ENCODE peak calls at places on chromosomes 1 and 21, in nine cellular contexts. One of them, this sample, is unnamed.

GRCh38 chr1:57986432-57986831 is 560.1 kb downstream of the OMA1 start:
- DNase-seq in small intestine: no peak
- DNase-seq in lung: no peak
- DNase-seq in astrocyte of the spinal cord: no peak
- DNase-seq in cardiac muscle cell: no peak
- DNase-seq in BE2C: no peak
- DNase-seq in K562: no peak
- DNase-seq in cardiac fibroblast: no peak
- DNase-seq in mucosa of descending colon: no peak
- DNase-seq in this sample: no peak

GRCh38 chr1:226052061-226052460 is 10.5 kb upstream of the H3-3A start:
- DNase-seq in small intestine: no peak
- DNase-seq in lung: no peak
- DNase-seq in astrocyte of the spinal cord: no peak
- DNase-seq in cardiac muscle cell: no peak
- DNase-seq in BE2C: no peak
- DNase-seq in K562: no peak
- DNase-seq in cardiac fibroblast: no peak
- DNase-seq in mucosa of descending colon: no peak
- DNase-seq in this sample: no peak

GRCh38 chr21:34812510-34813265 is 143.9 kb downstream of the CLIC6 start:
- DNase-seq in small intestine: no peak
- DNase-seq in lung: no peak
- DNase-seq in astrocyte of the spinal cord: peak
- DNase-seq in cardiac muscle cell: peak
- DNase-seq in BE2C: no peak
- DNase-seq in K562: no peak
- DNase-seq in cardiac fibroblast: peak
- DNase-seq in mucosa of descending colon: no peak
- DNase-seq in this sample: no peak

GRCh38 chr1:6519935-6520621 is 28.6 kb upstream of the PLEKHG5 start:
- DNase-seq in small intestine: no peak
- DNase-seq in lung: no peak
- DNase-seq in astrocyte of the spinal cord: peak
- DNase-seq in cardiac muscle cell: peak
- DNase-seq in BE2C: peak
- DNase-seq in K562: no peak
- DNase-seq in cardiac fibroblast: peak
- DNase-seq in mucosa of descending colon: peak
- DNase-seq in this sample: no peak

GRCh38 chr21:34522284-34522683 is 10.3 kb upstream of the KCNE1 start:
- DNase-seq in small intestine: peak
- DNase-seq in lung: no peak
- DNase-seq in astrocyte of the spinal cord: no peak
- DNase-seq in cardiac muscle cell: no peak
- DNase-seq in BE2C: no peak
- DNase-seq in K562: no peak
- DNase-seq in cardiac fibroblast: no peak
- DNase-seq in mucosa of descending colon: peak
- DNase-seq in this sample: no peak

GRCh38 chr1:200869753-200870391 is 2.9 kb upstream of the GPR25 start:
- DNase-seq in small intestine: no peak
- DNase-seq in lung: no peak
- DNase-seq in astrocyte of the spinal cord: no peak
- DNase-seq in cardiac muscle cell: no peak
- DNase-seq in BE2C: no peak
- DNase-seq in K562: no peak
- DNase-seq in cardiac fibroblast: no peak
- DNase-seq in mucosa of descending colon: no peak
- DNase-seq in this sample: no peak

GRCh38 chr1:22490309-22490708 is 38.7 kb downstream of the ZBTB40 start:
- DNase-seq in small intestine: no peak
- DNase-seq in lung: no peak
- DNase-seq in astrocyte of the spinal cord: no peak
- DNase-seq in cardiac muscle cell: no peak
- DNase-seq in BE2C: no peak
- DNase-seq in K562: no peak
- DNase-seq in cardiac fibroblast: no peak
- DNase-seq in mucosa of descending colon: no peak
- DNase-seq in this sample: no peak

GRCh38 chr1:155320661-155321576 is at the start of gene RUSC1:
- DNase-seq in small intestine: peak
- DNase-seq in lung: peak
- DNase-seq in astrocyte of the spinal cord: peak
- DNase-seq in cardiac muscle cell: peak
- DNase-seq in BE2C: peak
- DNase-seq in K562: peak
- DNase-seq in cardiac fibroblast: peak
- DNase-seq in mucosa of descending colon: peak
- DNase-seq in this sample: no peak

GRCh38 chr1:20496241-20496661 is 10.2 kb upstream of the CAMK2N1 start:
- DNase-seq in small intestine: peak
- DNase-seq in lung: no peak
- DNase-seq in astrocyte of the spinal cord: peak
- DNase-seq in cardiac muscle cell: peak
- DNase-seq in BE2C: no peak
- DNase-seq in K562: no peak
- DNase-seq in cardiac fibroblast: peak
- DNase-seq in mucosa of descending colon: no peak
- DNase-seq in this sample: no peak

GRCh38 chr1:58815069-58815679 is 31.3 kb upstream of the JUN start:
- DNase-seq in small intestine: peak
- DNase-seq in lung: peak
- DNase-seq in astrocyte of the spinal cord: peak
- DNase-seq in cardiac muscle cell: peak
- DNase-seq in BE2C: no peak
- DNase-seq in K562: peak
- DNase-seq in cardiac fibroblast: peak
- DNase-seq in mucosa of descending colon: peak
- DNase-seq in this sample: peak

GRCh38 chr1:113325039-113325438 is 65.3 kb upstream of the MAGI3 start:
- DNase-seq in small intestine: peak
- DNase-seq in lung: no peak
- DNase-seq in astrocyte of the spinal cord: peak
- DNase-seq in cardiac muscle cell: peak
- DNase-seq in BE2C: no peak
- DNase-seq in K562: no peak
- DNase-seq in cardiac fibroblast: peak
- DNase-seq in mucosa of descending colon: no peak
- DNase-seq in this sample: no peak

GRCh38 chr1:47593001-47593568 is 155.2 kb downstream of the FOXD2 start:
- DNase-seq in small intestine: peak
- DNase-seq in lung: peak
- DNase-seq in astrocyte of the spinal cord: no peak
- DNase-seq in cardiac muscle cell: no peak
- DNase-seq in BE2C: no peak
- DNase-seq in K562: no peak
- DNase-seq in cardiac fibroblast: no peak
- DNase-seq in mucosa of descending colon: no peak
- DNase-seq in this sample: no peak
- H3K4me3 ChIP-seq in small intestine: no peak
- H3K4me3 ChIP-seq in lung: no peak
- H3K4me3 ChIP-seq in astrocyte of the spinal cord: no peak
- H3K4me3 ChIP-seq in cardiac muscle cell: peak
- H3K4me3 ChIP-seq in BE2C: no peak
- H3K4me3 ChIP-seq in K562: no peak
- H3K4me3 ChIP-seq in cardiac fibroblast: no peak
- H3K4me3 ChIP-seq in mucosa of descending colon: no peak
- H3K4me3 ChIP-seq in this sample: no peak

GRCh38 chr1:54744696-54745095 is 19.6 kb downstream of the PARS2 start:
- DNase-seq in small intestine: no peak
- DNase-seq in lung: no peak
- DNase-seq in astrocyte of the spinal cord: no peak
- DNase-seq in cardiac muscle cell: no peak
- DNase-seq in BE2C: no peak
- DNase-seq in K562: no peak
- DNase-seq in cardiac fibroblast: no peak
- DNase-seq in mucosa of descending colon: no peak
- DNase-seq in this sample: no peak

GRCh38 chr1:54743827-54744226 is 20.5 kb downstream of the PARS2 start:
- DNase-seq in small intestine: no peak
- DNase-seq in lung: no peak
- DNase-seq in astrocyte of the spinal cord: no peak
- DNase-seq in cardiac muscle cell: no peak
- DNase-seq in BE2C: no peak
- DNase-seq in K562: no peak
- DNase-seq in cardiac fibroblast: no peak
- DNase-seq in mucosa of descending colon: no peak
- DNase-seq in this sample: no peak

GRCh38 chr1:54743416-54743815 is 20.9 kb downstream of the PARS2 start:
- DNase-seq in small intestine: no peak
- DNase-seq in lung: no peak
- DNase-seq in astrocyte of the spinal cord: no peak
- DNase-seq in cardiac muscle cell: no peak
- DNase-seq in BE2C: no peak
- DNase-seq in K562: no peak
- DNase-seq in cardiac fibroblast: no peak
- DNase-seq in mucosa of descending colon: no peak
- DNase-seq in this sample: no peak

GRCh38 chr1:54741531-54741930 is 22.8 kb downstream of the PARS2 start:
- DNase-seq in small intestine: no peak
- DNase-seq in lung: no peak
- DNase-seq in astrocyte of the spinal cord: no peak
- DNase-seq in cardiac muscle cell: no peak
- DNase-seq in BE2C: no peak
- DNase-seq in K562: no peak
- DNase-seq in cardiac fibroblast: no peak
- DNase-seq in mucosa of descending colon: no peak
- DNase-seq in this sample: no peak

GRCh38 chr1:54742262-54742661 is 22.1 kb downstream of the PARS2 start:
- DNase-seq in small intestine: no peak
- DNase-seq in lung: no peak
- DNase-seq in astrocyte of the spinal cord: peak
- DNase-seq in cardiac muscle cell: no peak
- DNase-seq in BE2C: no peak
- DNase-seq in K562: no peak
- DNase-seq in cardiac fibroblast: peak
- DNase-seq in mucosa of descending colon: no peak
- DNase-seq in this sample: no peak
- H3K4me3 ChIP-seq in small intestine: no peak
- H3K4me3 ChIP-seq in lung: no peak
- H3K4me3 ChIP-seq in astrocyte of the spinal cord: no peak
- H3K4me3 ChIP-seq in cardiac muscle cell: no peak
- H3K4me3 ChIP-seq in BE2C: no peak
- H3K4me3 ChIP-seq in K562: no peak
- H3K4me3 ChIP-seq in cardiac fibroblast: no peak
- H3K4me3 ChIP-seq in mucosa of descending colon: no peak
- H3K4me3 ChIP-seq in this sample: no peak

GRCh38 chr1:175597206-175597605 is 146.2 kb downstream of the TNR start:
- DNase-seq in small intestine: no peak
- DNase-seq in lung: no peak
- DNase-seq in astrocyte of the spinal cord: no peak
- DNase-seq in cardiac muscle cell: no peak
- DNase-seq in BE2C: no peak
- DNase-seq in K562: no peak
- DNase-seq in cardiac fibroblast: no peak
- DNase-seq in mucosa of descending colon: no peak
- DNase-seq in this sample: peak

GRCh38 chr1:175602186-175602585 is 141.2 kb downstream of the TNR start:
- DNase-seq in small intestine: no peak
- DNase-seq in lung: no peak
- DNase-seq in astrocyte of the spinal cord: peak
- DNase-seq in cardiac muscle cell: peak
- DNase-seq in BE2C: no peak
- DNase-seq in K562: no peak
- DNase-seq in cardiac fibroblast: no peak
- DNase-seq in mucosa of descending colon: no peak
- DNase-seq in this sample: no peak

GRCh38 chr1:175599212-175599681 is 144.1 kb downstream of the TNR start:
- DNase-seq in small intestine: no peak
- DNase-seq in lung: no peak
- DNase-seq in astrocyte of the spinal cord: no peak
- DNase-seq in cardiac muscle cell: peak
- DNase-seq in BE2C: no peak
- DNase-seq in K562: no peak
- DNase-seq in cardiac fibroblast: no peak
- DNase-seq in mucosa of descending colon: peak
- DNase-seq in this sample: no peak

GRCh38 chr1:175597969-175598765 is 145.2 kb downstream of the TNR start:
- DNase-seq in small intestine: no peak
- DNase-seq in lung: no peak
- DNase-seq in astrocyte of the spinal cord: peak
- DNase-seq in cardiac muscle cell: peak
- DNase-seq in BE2C: no peak
- DNase-seq in K562: no peak
- DNase-seq in cardiac fibroblast: peak
- DNase-seq in mucosa of descending colon: no peak
- DNase-seq in this sample: no peak

DNA sequence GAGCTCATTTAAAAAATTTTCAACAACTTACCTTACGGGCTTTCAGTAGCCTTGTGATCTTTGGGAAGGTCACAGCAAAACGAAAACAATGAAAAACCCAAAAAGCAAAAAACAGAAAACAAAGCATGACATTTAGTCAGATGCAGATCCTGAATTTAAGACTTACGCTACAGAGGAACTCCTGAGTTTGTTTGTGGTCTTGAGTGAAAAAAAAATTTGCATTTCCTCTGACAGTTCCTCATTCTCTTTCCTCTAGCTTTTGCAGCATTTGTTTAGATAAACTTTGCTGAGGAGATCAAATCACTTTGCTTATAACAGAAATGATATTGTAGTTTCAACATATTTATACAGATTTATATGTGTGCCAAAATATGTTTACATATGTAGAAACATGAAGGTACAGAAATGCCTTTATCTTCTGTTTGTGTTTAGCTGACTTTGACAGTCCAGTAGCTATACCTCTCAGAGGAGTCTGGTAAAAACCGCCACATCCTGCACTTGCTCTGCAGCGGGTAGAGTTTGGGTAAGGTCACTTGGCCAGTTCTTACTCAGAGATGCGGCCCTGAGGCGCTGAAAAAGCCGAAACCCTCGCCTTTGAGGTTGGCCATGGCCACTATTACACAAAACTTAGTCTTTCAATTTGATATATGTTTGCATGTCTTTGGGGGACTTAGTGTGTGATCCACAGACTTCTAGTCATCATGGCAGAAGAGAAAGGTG is 142.5 kb downstream of the TNR start:
- DNase-seq in small intestine: no peak
- DNase-seq in lung: no peak
- DNase-seq in astrocyte of the spinal cord: no peak
- DNase-seq in cardiac muscle cell: no peak
- DNase-seq in BE2C: no peak
- DNase-seq in K562: no peak
- DNase-seq in cardiac fibroblast: no peak
- DNase-seq in mucosa of descending colon: no peak
- DNase-seq in this sample: no peak
- H3K4me3 ChIP-seq in small intestine: no peak
- H3K4me3 ChIP-seq in lung: no peak
- H3K4me3 ChIP-seq in astrocyte of the spinal cord: no peak
- H3K4me3 ChIP-seq in cardiac muscle cell: no peak
- H3K4me3 ChIP-seq in BE2C: no peak
- H3K4me3 ChIP-seq in K562: no peak
- H3K4me3 ChIP-seq in cardiac fibroblast: no peak
- H3K4me3 ChIP-seq in mucosa of descending colon: no peak
- H3K4me3 ChIP-seq in this sample: no peak

DNA sequence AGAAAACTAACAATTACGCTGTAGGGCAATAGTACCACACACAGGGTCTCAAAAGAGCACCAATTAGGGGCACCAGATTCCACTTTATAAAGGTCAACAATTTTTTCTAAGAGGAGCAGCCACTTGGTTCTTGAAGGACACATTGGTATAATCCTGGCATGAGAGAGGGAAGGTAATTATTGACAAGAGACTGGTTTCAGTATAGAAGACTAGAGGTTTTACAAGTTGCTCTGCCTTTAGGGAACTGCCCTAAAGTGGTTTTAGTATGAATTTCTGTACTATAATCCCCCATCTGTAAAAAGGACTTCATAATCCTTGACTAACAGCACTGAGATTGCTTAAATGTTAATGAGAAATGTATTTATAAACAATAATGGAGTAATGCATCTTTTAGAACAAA is 648.5 kb upstream of the PTBP2 start:
- DNase-seq in small intestine: no peak
- DNase-seq in lung: no peak
- DNase-seq in astrocyte of the spinal cord: no peak
- DNase-seq in cardiac muscle cell: no peak
- DNase-seq in BE2C: no peak
- DNase-seq in K562: no peak
- DNase-seq in cardiac fibroblast: no peak
- DNase-seq in mucosa of descending colon: no peak
- DNase-seq in this sample: no peak
- H3K4me3 ChIP-seq in small intestine: no peak
- H3K4me3 ChIP-seq in lung: no peak
- H3K4me3 ChIP-seq in astrocyte of the spinal cord: no peak
- H3K4me3 ChIP-seq in cardiac muscle cell: no peak
- H3K4me3 ChIP-seq in BE2C: no peak
- H3K4me3 ChIP-seq in K562: no peak
- H3K4me3 ChIP-seq in cardiac fibroblast: no peak
- H3K4me3 ChIP-seq in mucosa of descending colon: no peak
- H3K4me3 ChIP-seq in this sample: no peak